ENCODE peak calls at places on chromosomes 12 and 14, in eight cellular contexts. T is GM13977, J is GM20000, V is cardiac muscle cell, H is thoracic aorta, G is AG04449, C is breast epithelium, R is progenitor cell of endocrine pancreas. L is an unnamed sample.
A peak's percentile ranks its signal among the peaks of the same experiment; 100 is the strongest.

GRCh38 chr14:36604757-36605505 is 22.5 kb upstream of the NKX2-8 start:
- DNase-seq in T (peak; percentile 54), J (peak; percentile 64), V (peak; percentile 75), H (no peak), G (peak; percentile 10), C (peak; percentile 23), R (peak; percentile 51), L (peak; percentile 61)

GRCh38 chr12:7989827-7990491 is 42.6 kb upstream of the FOXJ2 start:
- DNase-seq in T (peak; percentile 23), J (peak; percentile 22), V (no peak), H (peak; percentile 25), G (no peak), C (no peak), R (no peak), L (peak; percentile 74)

GRCh38 chr12:44581642-44582242 is 294.4 kb downstream of the NELL2 start:
- DNase-seq in T (no peak), J (no peak), V (no peak), H (no peak), G (no peak), C (no peak), R (no peak), L (no peak)

GRCh38 chr12:1919284-1919683 is 832 bp upstream of the CACNA2D4 start:
- DNase-seq in T (peak; percentile 13), J (no peak), V (no peak), H (no peak), G (no peak), C (no peak), R (no peak), L (no peak)

GRCh38 chr12:57477710-57478681 is 1.7 kb downstream of the ARHGAP9 start:
- DNase-seq in T (peak; percentile 71), J (peak; percentile 71), V (peak; percentile 83), H (no peak), G (no peak), C (no peak), R (no peak), L (peak; percentile 68)

GRCh38 chr12:59699408-59700144 is 103.7 kb downstream of the SLC16A7 start:
- DNase-seq in T (no peak), J (no peak), V (peak; percentile 89), H (no peak), G (peak; percentile 59), C (no peak), R (no peak), L (no peak)

GRCh38 chr14:48125654-48126053 is 450.2 kb upstream of the MDGA2 start:
- DNase-seq in T (no peak), J (no peak), V (no peak), H (no peak), G (no peak), C (no peak), R (no peak), L (no peak)

GRCh38 chr14:34665785-34666425 is 36.0 kb upstream of the SNX6 start:
- DNase-seq in T (no peak), J (no peak), V (peak; percentile 92), H (no peak), G (peak; percentile 89), C (no peak), R (no peak), L (peak; percentile 16)

GRCh38 chr14:79834856-79835255 is 376.4 kb downstream of the DIO2 start:
- DNase-seq in T (no peak), J (no peak), V (no peak), H (no peak), G (no peak), C (no peak), R (no peak), L (no peak)

GRCh38 chr12:32365473-32366064 is 33.8 kb upstream of the FGD4 start:
- DNase-seq in T (peak; percentile 44), J (peak; percentile 53), V (peak; percentile 86), H (no peak), G (peak; percentile 33), C (no peak), R (peak; percentile 47), L (peak; percentile 55)

GRCh38 chr12:26264215-26264838 is 69.0 kb downstream of the SSPN start:
- DNase-seq in T (no peak), J (no peak), V (no peak), H (no peak), G (no peak), C (peak; percentile 51), R (no peak), L (no peak)

GRCh38 chr12:120982659-120983058 is 4.3 kb downstream of the HNF1A start:
- DNase-seq in T (no peak), J (no peak), V (no peak), H (no peak), G (no peak), C (no peak), R (no peak), L (no peak)

GRCh38 chr14:103693514-103693913 is 21.7 kb downstream of the XRCC3 start:
- DNase-seq in T (no peak), J (no peak), V (no peak), H (no peak), G (no peak), C (peak; percentile 67), R (no peak), L (no peak)

GRCh38 chr14:58639842-58640484 is 2.2 kb downstream of the DACT1 start:
- DNase-seq in T (peak; percentile 41), J (peak; percentile 58), V (peak; percentile 93), H (no peak), G (peak; percentile 68), C (no peak), R (no peak), L (no peak)

GRCh38 chr14:60153996-60154395 is 11.2 kb downstream of the DHRS7 start:
- DNase-seq in T (no peak), J (no peak), V (no peak), H (no peak), G (no peak), C (no peak), R (no peak), L (peak; percentile 31)

GRCh38 chr12:113083863-113084430 is 27.4 kb downstream of the DTX1 start:
- DNase-seq in T (no peak), J (no peak), V (no peak), H (no peak), G (no peak), C (no peak), R (no peak), L (no peak)

GRCh38 chr12:105803292-105803691 is 335.5 kb downstream of the NUAK1 start:
- DNase-seq in T (no peak), J (no peak), V (no peak), H (no peak), G (no peak), C (no peak), R (no peak), L (no peak)

GRCh38 chr14:99571303-99571986 is 32.6 kb downstream of the CCDC85C start:
- DNase-seq in T (no peak), J (no peak), V (no peak), H (no peak), G (no peak), C (no peak), R (no peak), L (no peak)

GRCh38 chr12:20604408-20604807 is 90.7 kb upstream of the SLCO1C1 start:
- DNase-seq in T (no peak), J (no peak), V (no peak), H (no peak), G (no peak), C (no peak), R (no peak), L (no peak)

GRCh38 chr12:9615420-9616135 is 7.9 kb upstream of the KLRB1 start:
- DNase-seq in T (no peak), J (no peak), V (no peak), H (no peak), G (no peak), C (no peak), R (no peak), L (peak; percentile 23)

DNA sequence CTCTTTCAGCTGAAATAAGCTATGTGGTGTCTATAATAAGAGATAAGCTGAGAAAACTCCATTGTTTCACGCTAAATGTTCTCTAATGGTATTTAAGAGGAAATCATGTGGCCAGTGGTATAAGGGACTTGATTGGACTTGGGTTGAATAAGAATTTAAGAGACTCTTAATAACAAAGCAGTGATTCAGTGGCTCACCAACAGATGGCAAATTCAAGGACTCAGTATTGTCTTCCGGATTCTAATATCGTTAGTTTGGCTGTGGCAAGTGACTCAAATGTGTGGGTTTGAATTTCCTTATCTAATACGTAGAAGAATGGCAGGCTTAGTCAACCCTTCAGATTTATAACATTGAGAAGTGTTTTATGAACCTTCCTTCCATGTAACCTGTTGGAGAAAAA is 49.1 kb upstream of the KCNH3 start:
- DNase-seq in T (no peak), J (no peak), V (peak; percentile 81), H (no peak), G (no peak), C (no peak), R (no peak), L (no peak)
- TF ChIP-seq CTCF in T (no peak), J (no peak), V (peak; percentile 33), H (no peak), G (no peak), C (no peak), R (no peak), L (no peak)

DNA sequence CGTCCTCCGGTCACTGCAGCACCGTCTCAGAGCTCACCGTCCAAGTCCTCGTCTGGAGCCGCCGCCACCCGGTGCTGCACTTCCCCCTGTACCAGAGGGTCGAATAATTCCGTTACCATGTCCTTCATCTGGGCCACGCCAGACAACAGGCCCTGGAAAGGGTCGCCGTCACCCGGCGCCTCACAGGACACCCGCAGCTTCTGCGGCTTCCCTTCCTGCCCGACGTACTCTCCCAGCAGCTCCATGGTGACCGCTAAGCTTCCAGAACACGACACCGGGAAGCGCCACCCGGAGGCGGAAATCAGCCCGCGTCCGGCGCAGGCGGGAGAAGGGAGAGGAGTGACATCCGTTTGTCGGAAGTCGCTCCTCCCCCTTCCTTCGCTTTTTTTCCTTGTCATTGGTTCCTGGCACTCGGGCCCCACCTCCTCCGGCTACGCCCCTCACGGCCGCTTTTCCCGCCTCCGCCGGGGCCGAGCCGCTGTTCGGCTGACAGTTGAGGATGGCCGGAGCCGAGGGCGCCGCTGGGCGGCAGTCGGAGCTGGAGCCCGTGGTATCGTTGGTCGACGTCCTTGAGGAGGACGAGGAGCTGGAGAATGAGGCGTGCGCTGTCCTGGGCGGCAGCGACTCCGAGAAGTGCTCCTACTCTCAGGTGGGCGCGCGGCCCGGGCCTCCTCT is at the start of the genes GON7 and UBR7:
- DNase-seq in T (peak; percentile 92), J (peak; percentile 92), V (peak; percentile 97), H (peak; percentile 78), G (peak; percentile 75), C (peak; percentile 94), R (peak; percentile 95), L (peak; percentile 95)
- TF ChIP-seq CTCF in T (peak; percentile 49), J (peak; percentile 5), V (peak; percentile 31), H (peak; percentile 18), G (peak; percentile 45), C (peak; percentile 26), R (no peak), L (peak; percentile 41)

GRCh38 chr12:53952335-53952694 is 2.4 kb upstream of the HOXC12 start:
- DNase-seq in T (no peak), J (no peak), V (no peak), H (no peak), G (no peak), C (no peak), R (no peak), L (no peak)
- TF ChIP-seq CTCF in T (no peak), J (no peak), V (no peak), H (no peak), G (no peak), C (no peak), R (peak; percentile 22), L (no peak)

DNA sequence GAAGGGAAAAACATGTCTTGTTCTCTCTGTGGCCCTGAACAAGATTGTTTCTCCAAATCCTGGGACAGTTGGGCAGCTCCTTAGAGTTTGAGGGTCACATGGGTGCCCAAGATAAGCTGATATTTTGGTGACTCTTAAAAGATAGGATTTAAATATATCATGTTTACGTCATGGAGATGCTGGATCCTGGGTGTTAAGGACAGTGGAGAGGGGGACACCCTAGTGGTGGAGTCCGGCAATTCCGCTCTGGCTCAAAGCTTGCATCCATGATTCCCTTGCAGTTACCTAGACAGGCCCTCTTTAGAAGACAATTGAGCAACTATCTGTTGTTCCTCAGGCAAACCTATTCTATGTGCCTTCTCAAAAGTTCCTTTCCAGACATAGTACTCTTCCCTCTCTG is 101.8 kb downstream of the CMKLR1 start:
- DNase-seq in T (no peak), J (no peak), V (no peak), H (no peak), G (no peak), C (no peak), R (no peak), L (no peak)
- TF ChIP-seq CTCF in T (peak; percentile 11), J (no peak), V (peak; percentile 24), H (no peak), G (peak; percentile 6), C (no peak), R (peak; percentile 39), L (peak; percentile 51)